ENCODE peak calls at places on chromosomes 13 and 19, in five cellular contexts. One of them, this sample, is unnamed.
A peak's percentile ranks its signal among the peaks of the same experiment; 100 is the strongest.

GRCh38 chr19:1862068-1862423 is 1.3 kb downstream of the KLF16 start:
- DNase-seq in GM12891: no peak
- DNase-seq in breast epithelium: no peak
- DNase-seq in suprapubic skin: no peak
- DNase-seq in Panc1: no peak
- DNase-seq in this sample: no peak

GRCh38 chr19:55670280-55671053 is 4.6 kb upstream of the EPN1 start:
- DNase-seq in breast epithelium: no peak
- DNase-seq in Panc1: no peak
- DNase-seq in suprapubic skin: peak; percentile 83
- DNase-seq in GM12891: no peak
- DNase-seq in this sample: no peak

GRCh38 chr13:44575035-44575434 is 1.1 kb downstream of the TSC22D1 start:
- DNase-seq in GM12891: no peak
- DNase-seq in suprapubic skin: no peak
- DNase-seq in breast epithelium: no peak
- DNase-seq in Panc1: no peak
- DNase-seq in this sample: no peak

GRCh38 chr19:2726904-2727639 is 5.9 kb upstream of the DIRAS1 start:
- DNase-seq in GM12891: no peak
- DNase-seq in breast epithelium: no peak
- DNase-seq in suprapubic skin: no peak
- DNase-seq in Panc1: no peak
- DNase-seq in this sample: peak; percentile 56

GRCh38 chr19:3338541-3339181 is 27.7 kb upstream of the NFIC start:
- DNase-seq in GM12891: no peak
- DNase-seq in Panc1: no peak
- DNase-seq in breast epithelium: peak; percentile 77
- DNase-seq in suprapubic skin: no peak
- DNase-seq in this sample: no peak

GRCh38 chr19:913080-913748 is at the start of gene R3HDM4:
- DNase-seq in Panc1: no peak
- DNase-seq in GM12891: peak; percentile 92
- DNase-seq in suprapubic skin: peak; percentile 89
- DNase-seq in breast epithelium: peak; percentile 76
- DNase-seq in this sample: peak; percentile 68

GRCh38 chr13:75704194-75704941 is 68.2 kb downstream of the LMO7 start:
- DNase-seq in breast epithelium: no peak
- DNase-seq in suprapubic skin: no peak
- DNase-seq in Panc1: no peak
- DNase-seq in GM12891: no peak
- DNase-seq in this sample: no peak

GRCh38 chr13:68081051-68081450 is 850.9 kb upstream of the PCDH9 start:
- DNase-seq in Panc1: no peak
- DNase-seq in suprapubic skin: no peak
- DNase-seq in GM12891: no peak
- DNase-seq in breast epithelium: no peak
- DNase-seq in this sample: no peak

GRCh38 chr13:48391257-48391656 is 21.7 kb downstream of the LPAR6 start:
- DNase-seq in breast epithelium: no peak
- DNase-seq in Panc1: no peak
- DNase-seq in suprapubic skin: no peak
- DNase-seq in GM12891: no peak
- DNase-seq in this sample: no peak

GRCh38 chr13:49502954-49503353 is 7.2 kb downstream of the PHF11 start:
- DNase-seq in GM12891: no peak
- DNase-seq in Panc1: no peak
- DNase-seq in breast epithelium: no peak
- DNase-seq in suprapubic skin: no peak
- DNase-seq in this sample: no peak

GRCh38 chr13:84630486-84630885 is 748.2 kb upstream of the SLITRK1 start:
- DNase-seq in suprapubic skin: no peak
- DNase-seq in GM12891: no peak
- DNase-seq in breast epithelium: no peak
- DNase-seq in Panc1: no peak
- DNase-seq in this sample: no peak

GRCh38 chr13:98307744-98308524 is 130.9 kb upstream of the RNF113B start:
- DNase-seq in Panc1: no peak
- DNase-seq in GM12891: no peak
- DNase-seq in suprapubic skin: no peak
- DNase-seq in breast epithelium: no peak
- DNase-seq in this sample: no peak

GRCh38 chr13:91270031-91270430 is 77.5 kb upstream of the MIR17HG start:
- DNase-seq in suprapubic skin: no peak
- DNase-seq in breast epithelium: no peak
- DNase-seq in Panc1: no peak
- DNase-seq in GM12891: no peak
- DNase-seq in this sample: no peak

GRCh38 chr19:2782357-2782935 is 627 bp downstream of the SGTA start:
- DNase-seq in suprapubic skin: no peak
- DNase-seq in GM12891: no peak
- DNase-seq in Panc1: no peak
- DNase-seq in breast epithelium: no peak
- DNase-seq in this sample: no peak

GRCh38 chr19:17421942-17422341 is 2.1 kb downstream of the MVB12A start:
- DNase-seq in suprapubic skin: no peak
- DNase-seq in GM12891: no peak
- DNase-seq in breast epithelium: no peak
- DNase-seq in Panc1: no peak
- DNase-seq in this sample: no peak

GRCh38 chr19:19485161-19485997 is 30.0 kb downstream of the TSSK6 start:
- DNase-seq in GM12891: no peak
- DNase-seq in breast epithelium: no peak
- DNase-seq in Panc1: no peak
- DNase-seq in suprapubic skin: peak; percentile 57
- DNase-seq in this sample: no peak

GRCh38 chr19:43779147-43779819 is 1.5 kb downstream of the KCNN4 start:
- DNase-seq in GM12891: no peak
- DNase-seq in suprapubic skin: no peak
- DNase-seq in breast epithelium: peak; percentile 68
- DNase-seq in Panc1: no peak
- DNase-seq in this sample: no peak

GRCh38 chr19:19538077-19538764 is at the start of gene CILP2:
- DNase-seq in Panc1: no peak
- DNase-seq in GM12891: no peak
- DNase-seq in breast epithelium: peak; percentile 35
- DNase-seq in suprapubic skin: no peak
- DNase-seq in this sample: peak; percentile 89

GRCh38 chr13:48602296-48603040 is 51.3 kb upstream of the CYSLTR2 start:
- DNase-seq in suprapubic skin: no peak
- DNase-seq in Panc1: no peak
- DNase-seq in GM12891: no peak
- DNase-seq in breast epithelium: no peak
- DNase-seq in this sample: no peak

GRCh38 chr19:29583196-29584006 is 22.7 kb upstream of the POP4 start:
- DNase-seq in Panc1: no peak
- DNase-seq in suprapubic skin: no peak
- DNase-seq in breast epithelium: no peak
- DNase-seq in GM12891: no peak
- DNase-seq in this sample: no peak

GRCh38 chr19:55490478-55491436 is 2.5 kb downstream of the SSC5D start:
- DNase-seq in breast epithelium: no peak
- DNase-seq in GM12891: no peak
- DNase-seq in Panc1: no peak
- DNase-seq in suprapubic skin: no peak
- DNase-seq in this sample: no peak

GRCh38 chr13:47415048-47415447 is 518.2 kb upstream of the HTR2A start:
- DNase-seq in GM12891: no peak
- DNase-seq in breast epithelium: peak; percentile 63
- DNase-seq in Panc1: no peak
- DNase-seq in suprapubic skin: no peak
- DNase-seq in this sample: no peak

GRCh38 chr13:39767791-39768564 is 112.5 kb downstream of the COG6 start:
- DNase-seq in suprapubic skin: no peak
- DNase-seq in GM12891: no peak
- DNase-seq in breast epithelium: no peak
- DNase-seq in Panc1: no peak
- DNase-seq in this sample: peak; percentile 10

GRCh38 chr13:36981156-36981743 is 17.9 kb downstream of the ALG5 start:
- DNase-seq in GM12891: no peak
- DNase-seq in breast epithelium: no peak
- DNase-seq in suprapubic skin: no peak
- DNase-seq in Panc1: no peak
- DNase-seq in this sample: peak; percentile 56

GRCh38 chr13:40191186-40191980 is 475.1 kb downstream of the FOXO1 start:
- DNase-seq in Panc1: no peak
- DNase-seq in suprapubic skin: no peak
- DNase-seq in GM12891: no peak
- DNase-seq in breast epithelium: peak; percentile 55
- DNase-seq in this sample: no peak

GRCh38 chr19:38635483-38636399 is 11.7 kb upstream of the ACTN4 start:
- DNase-seq in suprapubic skin: no peak
- DNase-seq in Panc1: no peak
- DNase-seq in GM12891: no peak
- DNase-seq in breast epithelium: no peak
- DNase-seq in this sample: no peak

GRCh38 chr19:18541992-18542935 is 1.1 kb downstream of the FKBP8 start:
- DNase-seq in suprapubic skin: no peak
- DNase-seq in breast epithelium: no peak
- DNase-seq in GM12891: no peak
- DNase-seq in Panc1: no peak
- DNase-seq in this sample: peak; percentile 62

GRCh38 chr13:26664942-26665341 is 95.6 kb downstream of the GPR12 start:
- DNase-seq in breast epithelium: no peak
- DNase-seq in GM12891: no peak
- DNase-seq in suprapubic skin: no peak
- DNase-seq in Panc1: no peak
- DNase-seq in this sample: no peak
- TF ChIP-seq POLR2AphosphoS5 in breast epithelium: no peak
- TF ChIP-seq POLR2AphosphoS5 in GM12891: no peak
- TF ChIP-seq POLR2AphosphoS5 in suprapubic skin: no peak
- TF ChIP-seq POLR2AphosphoS5 in Panc1: no peak
- TF ChIP-seq POLR2AphosphoS5 in this sample: no peak

GRCh38 chr13:113152894-113153809 is 5.3 kb upstream of the PROZ start:
- DNase-seq in Panc1: no peak
- DNase-seq in breast epithelium: peak; percentile 51
- DNase-seq in suprapubic skin: peak; percentile 83
- DNase-seq in GM12891: no peak
- DNase-seq in this sample: peak; percentile 73

GRCh38 chr13:113151745-113152707 is 6.4 kb upstream of the PROZ start:
- DNase-seq in Panc1: no peak
- DNase-seq in GM12891: no peak
- DNase-seq in breast epithelium: no peak
- DNase-seq in suprapubic skin: no peak
- DNase-seq in this sample: no peak

GRCh38 chr13:113155982-113156655 is 2.3 kb upstream of the PROZ start:
- DNase-seq in GM12891: no peak
- DNase-seq in Panc1: no peak
- DNase-seq in breast epithelium: no peak
- DNase-seq in suprapubic skin: no peak
- DNase-seq in this sample: no peak

GRCh38 chr13:113155201-113155600 is 3.2 kb upstream of the PROZ start:
- DNase-seq in breast epithelium: no peak
- DNase-seq in suprapubic skin: no peak
- DNase-seq in GM12891: no peak
- DNase-seq in Panc1: no peak
- DNase-seq in this sample: no peak

GRCh38 chr13:113153810-113154748 is 4.4 kb upstream of the PROZ start:
- DNase-seq in GM12891: peak; percentile 77
- DNase-seq in Panc1: no peak
- DNase-seq in suprapubic skin: peak; percentile 90
- DNase-seq in breast epithelium: peak; percentile 73
- DNase-seq in this sample: peak; percentile 64
- TF ChIP-seq POLR2AphosphoS5 in GM12891: no peak
- TF ChIP-seq POLR2AphosphoS5 in Panc1: peak; percentile 33
- TF ChIP-seq POLR2AphosphoS5 in suprapubic skin: no peak
- TF ChIP-seq POLR2AphosphoS5 in breast epithelium: peak; percentile 68
- TF ChIP-seq POLR2AphosphoS5 in this sample: peak; percentile 62

GRCh38 chr13:93956416-93956815 is 523.1 kb downstream of the DCT start:
- DNase-seq in breast epithelium: no peak
- DNase-seq in GM12891: no peak
- DNase-seq in Panc1: no peak
- DNase-seq in suprapubic skin: no peak
- DNase-seq in this sample: no peak
- TF ChIP-seq POLR2AphosphoS5 in breast epithelium: no peak
- TF ChIP-seq POLR2AphosphoS5 in GM12891: no peak
- TF ChIP-seq POLR2AphosphoS5 in Panc1: no peak
- TF ChIP-seq POLR2AphosphoS5 in suprapubic skin: no peak
- TF ChIP-seq POLR2AphosphoS5 in this sample: no peak

DNA sequence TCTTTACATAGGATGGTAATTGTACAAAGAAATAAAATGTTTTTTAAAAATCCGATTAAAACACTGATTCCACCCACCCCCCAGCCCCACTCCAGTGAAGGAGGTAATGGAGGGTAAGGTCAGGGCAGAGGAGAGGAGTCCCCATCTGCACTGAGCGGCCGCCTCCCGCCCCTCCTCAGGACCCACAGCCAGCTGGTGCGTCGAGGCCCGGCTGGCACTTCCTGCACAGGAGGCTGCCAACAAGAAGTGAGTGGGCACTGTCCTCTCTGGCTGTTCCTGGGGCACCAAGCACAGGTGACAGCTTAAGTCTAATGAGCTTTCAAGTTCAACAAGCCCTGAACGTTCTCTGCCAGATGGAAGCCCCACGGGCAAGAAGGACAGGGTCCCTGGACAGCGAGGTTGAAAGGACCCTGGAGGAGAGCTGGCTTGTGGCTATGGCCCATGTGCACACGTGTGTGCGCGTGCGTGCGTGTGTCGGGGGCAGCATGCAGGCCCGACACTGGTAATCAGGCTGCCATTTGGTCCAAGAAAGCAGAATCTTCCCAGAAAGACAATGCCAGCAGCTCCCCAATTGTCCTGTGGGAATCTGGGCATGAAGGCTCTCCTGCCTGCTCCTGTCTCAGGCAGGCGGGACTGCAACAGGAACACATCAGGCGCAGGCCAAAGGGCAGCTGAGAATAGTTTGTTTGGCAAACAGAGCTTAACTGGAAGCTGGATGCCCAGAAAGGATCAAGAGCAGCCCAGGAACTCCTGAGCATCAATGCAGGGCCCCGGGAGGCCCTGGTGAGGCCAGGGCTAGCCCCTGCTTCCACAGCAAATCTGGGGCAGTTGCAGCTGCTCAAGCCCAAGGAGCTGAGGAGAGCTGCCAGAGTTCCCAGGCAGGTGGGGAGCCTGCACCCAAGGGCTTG is 15.1 kb upstream of the EPHX3 start:
- DNase-seq in GM12891: no peak
- DNase-seq in suprapubic skin: no peak
- DNase-seq in Panc1: no peak
- DNase-seq in breast epithelium: no peak
- DNase-seq in this sample: no peak
- TF ChIP-seq POLR2AphosphoS5 in GM12891: no peak
- TF ChIP-seq POLR2AphosphoS5 in suprapubic skin: no peak
- TF ChIP-seq POLR2AphosphoS5 in Panc1: no peak
- TF ChIP-seq POLR2AphosphoS5 in breast epithelium: no peak
- TF ChIP-seq POLR2AphosphoS5 in this sample: no peak

This sample was measured in GM23338.